ENCODE peak calls at places on chromosome 10, in nine cellular contexts. X is tibial nerve, A is testis, G is right lobe of liver, Y is adrenal gland, C is upper lobe of left lung, E is H54, O is GM12891, P is A549. D is an unnamed sample.

GRCh38 chr10:88793747-88794299 is 8.7 kb upstream of the LIPM start:
- DNase-seq in O (no peak), E (no peak), A (no peak), G (no peak), C (no peak), Y (no peak), P (no peak), X (no peak), D (no peak)

GRCh38 chr10:6053816-6054581 is 8.2 kb downstream of the IL2RA start:
- DNase-seq in A (no peak), Y (no peak), P (no peak), O (no peak), X (no peak), E (no peak), C (peak; percentile 55), G (peak; percentile 96), D (peak; percentile 24)

GRCh38 chr10:80163741-80164341 is 31.3 kb downstream of the PLAC9 start:
- DNase-seq in X (peak; percentile 55), O (no peak), A (no peak), C (no peak), G (no peak), Y (no peak), P (peak; percentile 30), E (peak; percentile 81), D (no peak)

GRCh38 chr10:4013651-4014085 is 228.7 kb upstream of the KLF6 start:
- DNase-seq in X (no peak), E (no peak), A (no peak), O (no peak), C (peak; percentile 33), G (no peak), Y (no peak), P (no peak), D (no peak)

GRCh38 chr10:6770846-6771245 is 190.8 kb upstream of the PRKCQ start:
- DNase-seq in E (no peak), P (no peak), Y (no peak), G (no peak), A (no peak), O (no peak), C (no peak), X (no peak), D (no peak)

GRCh38 chr10:114995468-114995867 is 57.5 kb downstream of the TRUB1 start:
- DNase-seq in O (no peak), C (no peak), E (no peak), A (no peak), G (no peak), Y (no peak), X (no peak), P (no peak), D (no peak)

GRCh38 chr10:125231813-125232475 is 71.6 kb upstream of the CTBP2 start:
- DNase-seq in E (no peak), X (no peak), G (no peak), A (no peak), C (no peak), P (peak; percentile 4), O (no peak), Y (no peak), D (no peak)

GRCh38 chr10:87776328-87776727 is 41.7 kb downstream of the ATAD1 start:
- DNase-seq in E (no peak), G (no peak), A (no peak), Y (no peak), X (no peak), C (no peak), P (no peak), O (no peak), D (no peak)

GRCh38 chr10:12484945-12485805 is 135.8 kb downstream of the CAMK1D start:
- DNase-seq in C (no peak), P (peak; percentile 13), O (peak; percentile 42), A (no peak), E (no peak), X (no peak), G (no peak), Y (no peak), D (peak; percentile 56)
- TF ChIP-seq POLR2A in C (no peak), P (no peak), O (no peak), A (no peak), E (no peak), X (no peak), G (no peak), Y (no peak), D (no peak)

GRCh38 chr10:74176380-74177139 is 25.5 kb downstream of the ADK start:
- DNase-seq in P (peak; percentile 97), C (peak; percentile 99), A (peak; percentile 97), Y (peak; percentile 94), O (peak; percentile 69), X (peak; percentile 90), E (peak; percentile 92), G (peak; percentile 99), D (peak; percentile 97)
- TF ChIP-seq POLR2A in P (peak; percentile 82), C (peak; percentile 83), A (peak; percentile 6), Y (peak; percentile 66), O (peak; percentile 81), X (peak; percentile 72), E (peak; percentile 89), G (peak; percentile 91), D (peak; percentile 96)

GRCh38 chr10:1056326-1057105 is at the start of gene WDR37:
- DNase-seq in X (peak; percentile 77), P (peak; percentile 79), E (peak; percentile 75), C (peak; percentile 85), Y (peak; percentile 88), O (peak; percentile 95), G (peak; percentile 93), A (peak; percentile 93), D (peak; percentile 92)
- TF ChIP-seq POLR2A in X (peak; percentile 73), P (peak; percentile 57), E (peak; percentile 63), C (peak; percentile 62), Y (peak; percentile 88), O (peak; percentile 69), G (peak; percentile 81), A (no peak), D (peak; percentile 83)

DNA sequence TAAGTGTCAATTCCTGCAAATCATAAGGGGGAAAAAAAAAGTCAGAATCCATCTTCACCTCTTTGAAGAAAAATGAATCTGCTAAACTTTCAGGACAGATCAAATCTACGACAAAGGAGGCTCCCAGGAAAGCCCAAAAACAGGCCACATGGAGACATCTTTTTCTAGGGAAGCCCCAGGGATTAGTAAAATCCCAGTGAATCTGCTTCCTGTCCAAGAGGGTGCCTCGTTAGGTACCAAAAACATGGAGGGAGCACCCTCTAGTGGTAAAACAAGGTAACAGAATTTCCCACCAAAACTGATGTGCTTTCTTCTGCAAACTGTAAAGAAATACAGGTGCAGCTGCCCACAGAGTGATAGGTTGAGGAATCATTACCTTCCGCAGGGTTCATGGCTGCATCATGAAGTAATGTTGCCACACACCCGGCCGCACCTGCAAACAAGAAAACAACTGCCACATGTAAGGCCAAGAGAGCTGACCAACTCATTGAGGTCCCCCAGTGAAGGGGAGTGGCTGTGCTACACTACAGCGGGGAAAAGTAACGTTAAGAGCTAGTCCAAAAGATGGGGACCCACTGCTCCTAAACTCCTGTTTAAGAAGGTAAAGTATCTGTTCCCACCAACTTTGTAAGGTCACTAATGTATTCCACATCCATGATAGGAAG is 7.9 kb downstream of the SLC25A28 start:
- DNase-seq in Y (peak; percentile 33), C (no peak), O (peak; percentile 23), P (peak; percentile 68), E (peak; percentile 70), A (peak; percentile 26), X (peak; percentile 59), G (no peak), D (peak; percentile 58)
- TF ChIP-seq POLR2A in Y (no peak), C (no peak), O (peak; percentile 44), P (no peak), E (no peak), A (no peak), X (no peak), G (no peak), D (peak; percentile 14)

GRCh38 chr10:13717936-13718772 is 131.4 kb downstream of the PRPF18 start:
- DNase-seq in E (peak; percentile 62), O (no peak), C (peak; percentile 81), X (peak; percentile 41), A (peak; percentile 62), G (peak; percentile 81), P (no peak), Y (peak; percentile 25), D (peak; percentile 29)
- TF ChIP-seq POLR2A in E (no peak), O (no peak), C (no peak), X (no peak), A (no peak), G (no peak), P (no peak), Y (no peak), D (no peak)

GRCh38 chr10:119725550-119726290 is at the start of gene INPP5F:
- DNase-seq in E (peak; percentile 98), X (peak; percentile 98), G (peak; percentile 100), A (peak; percentile 99), Y (peak; percentile 99), P (peak; percentile 96), C (peak; percentile 99), O (peak; percentile 98), D (peak; percentile 98)
- TF ChIP-seq POLR2A in E (peak; percentile 85), X (peak; percentile 85), G (peak; percentile 87), A (no peak), Y (peak; percentile 77), P (peak; percentile 87), C (peak; percentile 69), O (peak; percentile 42), D (peak; percentile 63)

DNA sequence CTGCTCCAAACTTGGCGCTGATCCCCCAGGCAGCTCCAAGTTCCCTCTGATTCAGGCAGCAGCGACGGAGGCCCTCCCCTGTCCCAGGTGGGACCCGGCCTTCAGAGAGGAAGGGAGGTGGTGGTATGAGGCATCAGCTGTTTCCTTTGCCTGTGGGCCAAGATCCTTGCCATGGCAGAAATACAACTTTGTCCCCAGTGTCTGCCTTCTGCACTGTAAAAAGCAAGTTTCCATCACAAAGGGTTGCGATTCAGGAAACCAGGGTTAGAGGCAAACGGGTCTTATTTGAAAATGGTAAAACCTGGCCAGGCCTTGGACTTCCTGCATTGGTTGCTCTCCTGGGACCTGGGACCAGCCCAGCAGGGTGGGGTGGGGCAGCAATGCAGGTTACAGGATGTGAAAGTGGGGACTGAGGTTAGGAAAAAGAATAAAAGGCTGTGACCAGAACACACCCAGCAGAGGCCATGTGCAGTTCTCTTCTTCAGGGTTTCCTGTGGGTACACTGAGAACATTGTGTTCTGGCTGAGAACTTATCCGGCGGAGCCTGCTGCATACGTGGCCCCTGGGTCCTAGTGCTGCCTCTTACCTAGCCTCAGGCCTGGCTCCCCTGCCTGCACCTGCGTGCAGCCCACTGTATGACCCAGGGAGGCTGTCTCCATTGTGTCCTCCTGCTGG is 25.1 kb upstream of the DDIT4 start:
- DNase-seq in Y (peak; percentile 80), C (peak; percentile 94), G (peak; percentile 88), A (peak; percentile 96), E (no peak), X (peak; percentile 88), O (peak; percentile 55), P (peak; percentile 60), D (no peak)
- TF ChIP-seq POLR2A in Y (peak; percentile 25), C (peak; percentile 48), G (peak; percentile 54), A (no peak), E (no peak), X (peak; percentile 61), O (peak; percentile 93), P (peak; percentile 22), D (peak; percentile 77)

D was measured in erythroblast.